ENCODE peak calls at places on chromosomes 2 and 18, in six cellular contexts. One of them, this sample, is unnamed.

GRCh38 chr2:239948100-239948881 is 76.9 kb downstream of the NDUFA10 start:
- DNase-seq in thoracic aorta: no peak
- DNase-seq in Peyer's patch: peak
- DNase-seq in endothelial cell: no peak
- DNase-seq in nephron progenitor cell: no peak
- DNase-seq in fibroblast of lung: no peak
- DNase-seq in this sample: no peak

GRCh38 chr2:224009605-224010330 is 29.3 kb downstream of the SERPINE2 start:
- DNase-seq in nephron progenitor cell: no peak
- DNase-seq in Peyer's patch: no peak
- DNase-seq in fibroblast of lung: peak
- DNase-seq in thoracic aorta: no peak
- DNase-seq in endothelial cell: no peak
- DNase-seq in this sample: no peak

GRCh38 chr2:10289891-10290290 is 12.8 kb upstream of the HPCAL1 start:
- DNase-seq in nephron progenitor cell: no peak
- DNase-seq in endothelial cell: no peak
- DNase-seq in Peyer's patch: no peak
- DNase-seq in fibroblast of lung: peak
- DNase-seq in thoracic aorta: no peak
- DNase-seq in this sample: no peak

GRCh38 chr2:109474319-109474825 is 139.4 kb downstream of the SEPTIN10 start:
- DNase-seq in thoracic aorta: no peak
- DNase-seq in nephron progenitor cell: no peak
- DNase-seq in fibroblast of lung: no peak
- DNase-seq in endothelial cell: no peak
- DNase-seq in Peyer's patch: no peak
- DNase-seq in this sample: no peak

GRCh38 chr18:9771261-9771976 is 63.3 kb downstream of the RAB31 start:
- DNase-seq in Peyer's patch: peak
- DNase-seq in nephron progenitor cell: peak
- DNase-seq in thoracic aorta: peak
- DNase-seq in endothelial cell: peak
- DNase-seq in fibroblast of lung: peak
- DNase-seq in this sample: peak

GRCh38 chr2:112148477-112148876 is 10.3 kb downstream of the FBLN7 start:
- DNase-seq in fibroblast of lung: no peak
- DNase-seq in endothelial cell: no peak
- DNase-seq in nephron progenitor cell: no peak
- DNase-seq in Peyer's patch: peak
- DNase-seq in thoracic aorta: no peak
- DNase-seq in this sample: no peak

GRCh38 chr18:44594779-44595467 is 85.8 kb upstream of the SETBP1 start:
- DNase-seq in endothelial cell: no peak
- DNase-seq in Peyer's patch: no peak
- DNase-seq in nephron progenitor cell: no peak
- DNase-seq in fibroblast of lung: peak
- DNase-seq in thoracic aorta: no peak
- DNase-seq in this sample: no peak

GRCh38 chr2:75464348-75464946 is 96.3 kb downstream of the EVA1A start:
- DNase-seq in thoracic aorta: no peak
- DNase-seq in fibroblast of lung: peak
- DNase-seq in endothelial cell: no peak
- DNase-seq in Peyer's patch: no peak
- DNase-seq in nephron progenitor cell: no peak
- DNase-seq in this sample: no peak

GRCh38 chr2:10931710-10932255 is 20.0 kb downstream of the KCNF1 start:
- DNase-seq in fibroblast of lung: peak
- DNase-seq in endothelial cell: no peak
- DNase-seq in Peyer's patch: no peak
- DNase-seq in thoracic aorta: no peak
- DNase-seq in nephron progenitor cell: no peak
- DNase-seq in this sample: no peak

GRCh38 chr2:23375448-23375847 is 9.5 kb upstream of the KLHL29 start:
- DNase-seq in Peyer's patch: no peak
- DNase-seq in nephron progenitor cell: no peak
- DNase-seq in fibroblast of lung: peak
- DNase-seq in thoracic aorta: no peak
- DNase-seq in endothelial cell: no peak
- DNase-seq in this sample: peak

GRCh38 chr2:160096414-160096813 is 34.0 kb upstream of the PLA2R1 start:
- DNase-seq in Peyer's patch: no peak
- DNase-seq in endothelial cell: no peak
- DNase-seq in fibroblast of lung: no peak
- DNase-seq in nephron progenitor cell: no peak
- DNase-seq in thoracic aorta: no peak
- DNase-seq in this sample: no peak

GRCh38 chr2:160085662-160086061 is 23.2 kb upstream of the PLA2R1 start:
- DNase-seq in fibroblast of lung: no peak
- DNase-seq in endothelial cell: no peak
- DNase-seq in Peyer's patch: no peak
- DNase-seq in thoracic aorta: no peak
- DNase-seq in nephron progenitor cell: no peak
- DNase-seq in this sample: no peak

GRCh38 chr2:160087854-160088745 is 25.7 kb upstream of the PLA2R1 start:
- DNase-seq in thoracic aorta: no peak
- DNase-seq in nephron progenitor cell: peak
- DNase-seq in endothelial cell: no peak
- DNase-seq in Peyer's patch: no peak
- DNase-seq in fibroblast of lung: no peak
- DNase-seq in this sample: no peak

GRCh38 chr2:160092445-160092844 is 30.0 kb upstream of the PLA2R1 start:
- DNase-seq in Peyer's patch: no peak
- DNase-seq in thoracic aorta: no peak
- DNase-seq in endothelial cell: no peak
- DNase-seq in nephron progenitor cell: no peak
- DNase-seq in fibroblast of lung: no peak
- DNase-seq in this sample: no peak

GRCh38 chr2:160091381-160091780 is 29.0 kb upstream of the PLA2R1 start:
- DNase-seq in Peyer's patch: no peak
- DNase-seq in endothelial cell: no peak
- DNase-seq in thoracic aorta: no peak
- DNase-seq in fibroblast of lung: peak
- DNase-seq in nephron progenitor cell: no peak
- DNase-seq in this sample: no peak
- TF ChIP-seq CTCF in Peyer's patch: no peak
- TF ChIP-seq CTCF in endothelial cell: no peak
- TF ChIP-seq CTCF in thoracic aorta: no peak
- TF ChIP-seq CTCF in fibroblast of lung: no peak
- TF ChIP-seq CTCF in nephron progenitor cell: no peak
- TF ChIP-seq CTCF in this sample: no peak

DNA sequence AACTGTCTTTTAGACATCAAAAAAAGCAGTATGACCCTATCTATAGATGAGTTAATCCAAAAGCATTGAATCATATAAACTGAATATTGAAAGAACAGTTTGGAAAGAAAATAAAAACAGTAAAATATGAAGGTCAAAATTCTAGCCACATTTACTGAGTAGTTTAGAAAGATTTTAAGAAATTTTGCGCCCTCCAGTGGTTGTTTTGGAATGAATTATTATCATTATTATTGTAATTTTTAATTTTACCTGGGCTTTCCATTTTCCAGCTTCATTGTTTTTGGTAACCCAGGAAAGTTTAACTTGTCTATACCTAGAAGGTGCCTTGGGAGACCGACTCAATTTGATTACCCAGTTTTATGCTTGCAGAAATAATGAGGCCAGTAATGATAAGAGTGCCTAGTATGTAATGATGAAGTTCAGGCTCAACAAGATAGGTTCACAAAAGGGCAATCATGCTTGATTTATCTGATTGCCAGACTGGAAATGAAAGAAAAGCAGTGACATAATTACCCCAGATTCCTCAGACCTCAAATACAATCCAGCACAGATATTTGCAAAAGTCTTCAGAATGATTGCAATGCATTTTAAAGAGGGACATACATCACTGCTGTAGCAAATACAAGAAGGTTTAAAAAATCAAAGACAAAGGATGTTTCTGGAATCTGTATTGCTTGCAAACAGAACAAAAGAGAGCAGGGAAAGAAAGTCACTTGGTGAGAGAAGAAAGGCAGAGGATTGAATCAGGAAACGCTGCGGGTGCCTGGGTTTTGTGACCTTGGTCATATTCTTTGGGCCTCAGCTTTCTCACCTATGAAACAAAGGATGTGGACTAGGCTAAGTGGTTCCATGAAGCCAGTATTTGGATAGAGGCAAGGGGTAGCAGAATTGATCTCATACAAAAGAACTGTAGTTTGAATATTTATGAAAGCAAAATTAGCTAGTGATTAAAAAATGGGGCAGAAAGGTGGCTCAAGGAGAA is 153.8 kb downstream of the MAP2 start:
- DNase-seq in thoracic aorta: no peak
- DNase-seq in endothelial cell: no peak
- DNase-seq in Peyer's patch: no peak
- DNase-seq in fibroblast of lung: peak
- DNase-seq in nephron progenitor cell: no peak
- DNase-seq in this sample: no peak
- TF ChIP-seq CTCF in thoracic aorta: peak
- TF ChIP-seq CTCF in endothelial cell: peak
- TF ChIP-seq CTCF in Peyer's patch: peak
- TF ChIP-seq CTCF in fibroblast of lung: peak
- TF ChIP-seq CTCF in nephron progenitor cell: peak
- TF ChIP-seq CTCF in this sample: no peak

DNA sequence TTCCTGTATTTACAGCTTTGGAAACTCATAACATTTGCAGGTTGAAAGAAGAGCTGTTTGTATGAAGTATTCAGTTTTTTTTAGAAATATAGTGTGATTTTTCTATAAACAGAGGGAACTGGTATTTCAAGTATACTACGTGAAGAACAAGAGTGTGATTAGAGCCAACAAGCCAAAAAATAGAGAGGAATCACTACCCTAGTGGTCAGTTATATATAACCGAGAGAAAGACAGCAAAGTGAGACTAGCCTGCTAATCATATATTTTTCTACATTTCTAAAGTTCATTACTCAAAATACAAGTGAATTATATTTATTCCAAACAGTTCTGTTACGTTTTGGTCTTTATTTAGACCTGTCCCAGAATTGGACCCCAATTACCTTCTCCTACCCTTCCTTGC is 444.8 kb upstream of the NRP2 start:
- DNase-seq in endothelial cell: no peak
- DNase-seq in thoracic aorta: no peak
- DNase-seq in nephron progenitor cell: no peak
- DNase-seq in fibroblast of lung: no peak
- DNase-seq in Peyer's patch: no peak
- DNase-seq in this sample: no peak
- TF ChIP-seq CTCF in endothelial cell: peak
- TF ChIP-seq CTCF in thoracic aorta: no peak
- TF ChIP-seq CTCF in nephron progenitor cell: peak
- TF ChIP-seq CTCF in fibroblast of lung: no peak
- TF ChIP-seq CTCF in Peyer's patch: no peak
- TF ChIP-seq CTCF in this sample: no peak

GRCh38 chr2:29644949-29645348 is 276.4 kb downstream of the ALK start:
- DNase-seq in nephron progenitor cell: no peak
- DNase-seq in fibroblast of lung: no peak
- DNase-seq in endothelial cell: no peak
- DNase-seq in thoracic aorta: no peak
- DNase-seq in Peyer's patch: no peak
- DNase-seq in this sample: no peak
- TF ChIP-seq CTCF in nephron progenitor cell: no peak
- TF ChIP-seq CTCF in fibroblast of lung: no peak
- TF ChIP-seq CTCF in endothelial cell: peak
- TF ChIP-seq CTCF in thoracic aorta: no peak
- TF ChIP-seq CTCF in Peyer's patch: no peak
- TF ChIP-seq CTCF in this sample: no peak

GRCh38 chr2:187782301-187782700 is 228.1 kb upstream of the TFPI start:
- DNase-seq in nephron progenitor cell: no peak
- DNase-seq in Peyer's patch: no peak
- DNase-seq in fibroblast of lung: no peak
- DNase-seq in thoracic aorta: no peak
- DNase-seq in endothelial cell: no peak
- DNase-seq in this sample: no peak

DNA sequence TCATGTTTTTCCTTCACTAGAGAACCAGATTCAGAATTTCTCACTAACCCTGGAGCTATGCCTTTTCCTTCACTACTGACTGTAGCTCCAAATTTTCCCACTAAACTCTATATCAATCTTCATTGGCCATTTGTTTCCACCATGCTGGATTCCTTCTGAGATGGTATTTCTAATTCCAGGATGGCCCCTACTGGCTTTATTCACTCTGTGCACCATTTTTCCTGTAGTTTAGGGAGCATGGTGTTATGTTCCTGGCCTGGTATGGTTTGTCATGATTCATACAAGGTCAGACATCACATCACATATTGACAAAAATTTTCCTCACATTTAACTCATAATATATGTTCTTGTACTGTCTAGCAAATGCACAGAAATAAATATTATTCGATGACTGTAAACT is 229.2 kb upstream of the TFPI start:
- DNase-seq in nephron progenitor cell: no peak
- DNase-seq in endothelial cell: no peak
- DNase-seq in thoracic aorta: no peak
- DNase-seq in Peyer's patch: no peak
- DNase-seq in fibroblast of lung: no peak
- DNase-seq in this sample: no peak
- TF ChIP-seq CTCF in nephron progenitor cell: no peak
- TF ChIP-seq CTCF in endothelial cell: no peak
- TF ChIP-seq CTCF in thoracic aorta: no peak
- TF ChIP-seq CTCF in Peyer's patch: no peak
- TF ChIP-seq CTCF in fibroblast of lung: no peak
- TF ChIP-seq CTCF in this sample: no peak

DNA sequence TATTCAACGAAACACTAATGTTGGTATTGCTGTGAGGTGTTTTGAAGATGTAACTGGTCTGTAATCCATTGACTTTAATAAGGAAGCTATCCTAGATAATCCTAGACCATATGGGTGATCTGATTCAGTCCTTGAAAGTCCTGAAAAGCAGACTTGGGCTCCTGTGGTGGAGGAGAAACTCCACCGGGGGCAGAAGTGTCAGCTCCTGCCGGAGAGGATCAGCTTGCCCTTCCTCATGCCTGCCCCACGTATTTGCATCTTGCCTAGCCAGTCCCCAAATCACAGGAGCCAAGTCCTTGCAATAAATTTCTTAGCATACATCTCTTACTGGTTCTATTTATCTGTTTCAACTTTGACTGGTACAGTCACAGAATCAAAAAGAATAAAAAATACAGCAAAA is 144.2 kb upstream of the DLGAP1 start:
- DNase-seq in Peyer's patch: no peak
- DNase-seq in nephron progenitor cell: peak
- DNase-seq in thoracic aorta: no peak
- DNase-seq in endothelial cell: peak
- DNase-seq in fibroblast of lung: no peak
- DNase-seq in this sample: no peak
- TF ChIP-seq CTCF in Peyer's patch: no peak
- TF ChIP-seq CTCF in nephron progenitor cell: no peak
- TF ChIP-seq CTCF in thoracic aorta: no peak
- TF ChIP-seq CTCF in endothelial cell: no peak
- TF ChIP-seq CTCF in fibroblast of lung: no peak
- TF ChIP-seq CTCF in this sample: no peak

GRCh38 chr18:74654637-74655036 is 57.0 kb downstream of the ZNF407 start:
- DNase-seq in fibroblast of lung: peak
- DNase-seq in thoracic aorta: no peak
- DNase-seq in nephron progenitor cell: no peak
- DNase-seq in Peyer's patch: no peak
- DNase-seq in endothelial cell: no peak
- DNase-seq in this sample: no peak
- TF ChIP-seq CTCF in fibroblast of lung: no peak
- TF ChIP-seq CTCF in thoracic aorta: no peak
- TF ChIP-seq CTCF in nephron progenitor cell: no peak
- TF ChIP-seq CTCF in Peyer's patch: peak
- TF ChIP-seq CTCF in endothelial cell: no peak
- TF ChIP-seq CTCF in this sample: no peak

This sample was measured in GM13976.